ENCODE peak calls at places on chromosomes 12 and 14, in eight cellular contexts. One of them, this sample, is unnamed.

GRCh38 chr14:104087981-104088850 is 2.7 kb downstream of the ASPG start:
- DNase-seq in AG09319: no peak
- DNase-seq in Caco-2: peak
- DNase-seq in cardiac fibroblast: no peak
- DNase-seq in GM23338: no peak
- DNase-seq in K562: no peak
- DNase-seq in mesothelial cell of epicardium: no peak
- DNase-seq in PC-3: no peak
- DNase-seq in this sample: no peak

GRCh38 chr14:26394114-26394855 is 203.5 kb downstream of the NOVA1 start:
- DNase-seq in GM23338: peak
- DNase-seq in PC-3: peak
- DNase-seq in mesothelial cell of epicardium: peak
- DNase-seq in K562: no peak
- DNase-seq in Caco-2: peak
- DNase-seq in cardiac fibroblast: peak
- DNase-seq in AG09319: peak
- DNase-seq in this sample: no peak

GRCh38 chr12:59850268-59850667 is 254.4 kb downstream of the SLC16A7 start:
- DNase-seq in mesothelial cell of epicardium: no peak
- DNase-seq in AG09319: no peak
- DNase-seq in cardiac fibroblast: no peak
- DNase-seq in GM23338: peak
- DNase-seq in PC-3: no peak
- DNase-seq in K562: no peak
- DNase-seq in Caco-2: no peak
- DNase-seq in this sample: no peak

GRCh38 chr12:71392521-71393145 is 47.0 kb upstream of the LGR5 start:
- DNase-seq in cardiac fibroblast: peak
- DNase-seq in K562: peak
- DNase-seq in AG09319: peak
- DNase-seq in GM23338: peak
- DNase-seq in mesothelial cell of epicardium: no peak
- DNase-seq in Caco-2: no peak
- DNase-seq in PC-3: peak
- DNase-seq in this sample: peak

GRCh38 chr12:34295366-34296142 is 273.3 kb downstream of the ALG10 start:
- DNase-seq in PC-3: no peak
- DNase-seq in cardiac fibroblast: no peak
- DNase-seq in mesothelial cell of epicardium: no peak
- DNase-seq in Caco-2: peak
- DNase-seq in K562: no peak
- DNase-seq in AG09319: no peak
- DNase-seq in GM23338: no peak
- DNase-seq in this sample: no peak

GRCh38 chr12:17999174-17999801 is 90.7 kb downstream of the RERGL start:
- DNase-seq in PC-3: no peak
- DNase-seq in mesothelial cell of epicardium: no peak
- DNase-seq in AG09319: no peak
- DNase-seq in Caco-2: no peak
- DNase-seq in GM23338: no peak
- DNase-seq in K562: no peak
- DNase-seq in cardiac fibroblast: no peak
- DNase-seq in this sample: no peak

GRCh38 chr14:102020058-102020971 is 55.9 kb downstream of the DYNC1H1 start:
- DNase-seq in Caco-2: no peak
- DNase-seq in GM23338: no peak
- DNase-seq in PC-3: peak
- DNase-seq in K562: no peak
- DNase-seq in cardiac fibroblast: peak
- DNase-seq in AG09319: peak
- DNase-seq in mesothelial cell of epicardium: no peak
- DNase-seq in this sample: no peak

GRCh38 chr12:111298583-111299436 is 70.1 kb downstream of the PHETA1 start:
- DNase-seq in Caco-2: peak
- DNase-seq in AG09319: no peak
- DNase-seq in cardiac fibroblast: peak
- DNase-seq in mesothelial cell of epicardium: peak
- DNase-seq in GM23338: peak
- DNase-seq in PC-3: peak
- DNase-seq in K562: peak
- DNase-seq in this sample: peak

GRCh38 chr12:3777206-3777809 is 24.4 kb upstream of the CRACR2A start:
- DNase-seq in GM23338: peak
- DNase-seq in cardiac fibroblast: peak
- DNase-seq in K562: peak
- DNase-seq in PC-3: peak
- DNase-seq in Caco-2: no peak
- DNase-seq in mesothelial cell of epicardium: no peak
- DNase-seq in AG09319: no peak
- DNase-seq in this sample: no peak

GRCh38 chr12:124599074-124599999 is 31.9 kb upstream of the NCOR2 start:
- DNase-seq in cardiac fibroblast: peak
- DNase-seq in AG09319: no peak
- DNase-seq in PC-3: peak
- DNase-seq in K562: no peak
- DNase-seq in Caco-2: no peak
- DNase-seq in mesothelial cell of epicardium: no peak
- DNase-seq in GM23338: no peak
- DNase-seq in this sample: no peak

GRCh38 chr12:52434096-52434733 is at the start of gene KRT75:
- DNase-seq in GM23338: no peak
- DNase-seq in K562: no peak
- DNase-seq in cardiac fibroblast: no peak
- DNase-seq in PC-3: peak
- DNase-seq in Caco-2: no peak
- DNase-seq in mesothelial cell of epicardium: no peak
- DNase-seq in AG09319: no peak
- DNase-seq in this sample: no peak

GRCh38 chr14:80300351-80300750 is 89.0 kb upstream of the DIO2 start:
- DNase-seq in AG09319: no peak
- DNase-seq in Caco-2: no peak
- DNase-seq in mesothelial cell of epicardium: no peak
- DNase-seq in PC-3: no peak
- DNase-seq in K562: no peak
- DNase-seq in cardiac fibroblast: peak
- DNase-seq in GM23338: no peak
- DNase-seq in this sample: no peak

GRCh38 chr12:76790564-76791552 is 26.9 kb downstream of the ZDHHC17 start:
- DNase-seq in PC-3: peak
- DNase-seq in AG09319: no peak
- DNase-seq in cardiac fibroblast: peak
- DNase-seq in Caco-2: no peak
- DNase-seq in GM23338: peak
- DNase-seq in mesothelial cell of epicardium: no peak
- DNase-seq in K562: peak
- DNase-seq in this sample: no peak

GRCh38 chr12:99436584-99436983 is 211.0 kb upstream of the GARIN6 start:
- DNase-seq in K562: no peak
- DNase-seq in cardiac fibroblast: no peak
- DNase-seq in Caco-2: no peak
- DNase-seq in GM23338: no peak
- DNase-seq in AG09319: no peak
- DNase-seq in mesothelial cell of epicardium: no peak
- DNase-seq in PC-3: no peak
- DNase-seq in this sample: no peak

GRCh38 chr12:77104792-77105191 is 39.4 kb upstream of the E2F7 start:
- DNase-seq in PC-3: peak
- DNase-seq in mesothelial cell of epicardium: no peak
- DNase-seq in K562: no peak
- DNase-seq in GM23338: no peak
- DNase-seq in Caco-2: no peak
- DNase-seq in AG09319: no peak
- DNase-seq in cardiac fibroblast: peak
- DNase-seq in this sample: no peak

GRCh38 chr12:92158711-92159534 is 13.3 kb upstream of the BTG1 start:
- DNase-seq in AG09319: no peak
- DNase-seq in PC-3: no peak
- DNase-seq in cardiac fibroblast: no peak
- DNase-seq in GM23338: no peak
- DNase-seq in K562: no peak
- DNase-seq in mesothelial cell of epicardium: no peak
- DNase-seq in Caco-2: no peak
- DNase-seq in this sample: no peak

GRCh38 chr14:52706286-52706685 is 714 bp upstream of the PSMC6 start:
- DNase-seq in PC-3: peak
- DNase-seq in K562: peak
- DNase-seq in Caco-2: no peak
- DNase-seq in cardiac fibroblast: peak
- DNase-seq in mesothelial cell of epicardium: no peak
- DNase-seq in GM23338: peak
- DNase-seq in AG09319: no peak
- DNase-seq in this sample: no peak

GRCh38 chr14:53613404-53614253 is 343.0 kb downstream of the BMP4 start:
- DNase-seq in K562: no peak
- DNase-seq in mesothelial cell of epicardium: no peak
- DNase-seq in AG09319: no peak
- DNase-seq in Caco-2: peak
- DNase-seq in cardiac fibroblast: no peak
- DNase-seq in GM23338: peak
- DNase-seq in PC-3: peak
- DNase-seq in this sample: no peak

GRCh38 chr12:54282949-54283593 is 2.5 kb downstream of the HNRNPA1 start:
- DNase-seq in GM23338: no peak
- DNase-seq in cardiac fibroblast: no peak
- DNase-seq in AG09319: no peak
- DNase-seq in mesothelial cell of epicardium: no peak
- DNase-seq in K562: no peak
- DNase-seq in PC-3: no peak
- DNase-seq in Caco-2: no peak
- DNase-seq in this sample: no peak

GRCh38 chr12:54280401-54281260 is at the start of gene HNRNPA1:
- DNase-seq in cardiac fibroblast: peak
- DNase-seq in Caco-2: peak
- DNase-seq in K562: peak
- DNase-seq in mesothelial cell of epicardium: peak
- DNase-seq in GM23338: peak
- DNase-seq in PC-3: peak
- DNase-seq in AG09319: peak
- DNase-seq in this sample: peak

GRCh38 chr12:54286042-54286931 is 5.8 kb downstream of the HNRNPA1 start:
- DNase-seq in Caco-2: peak
- DNase-seq in mesothelial cell of epicardium: no peak
- DNase-seq in PC-3: no peak
- DNase-seq in cardiac fibroblast: no peak
- DNase-seq in K562: peak
- DNase-seq in AG09319: no peak
- DNase-seq in GM23338: peak
- DNase-seq in this sample: no peak

GRCh38 chr12:54287316-54288157 is 7.0 kb downstream of the HNRNPA1 start:
- DNase-seq in K562: no peak
- DNase-seq in Caco-2: no peak
- DNase-seq in mesothelial cell of epicardium: no peak
- DNase-seq in PC-3: no peak
- DNase-seq in GM23338: peak
- DNase-seq in cardiac fibroblast: no peak
- DNase-seq in AG09319: no peak
- DNase-seq in this sample: no peak

GRCh38 chr12:54285150-54286041 is 4.9 kb downstream of the HNRNPA1 start:
- DNase-seq in PC-3: no peak
- DNase-seq in GM23338: no peak
- DNase-seq in Caco-2: no peak
- DNase-seq in K562: no peak
- DNase-seq in mesothelial cell of epicardium: no peak
- DNase-seq in cardiac fibroblast: peak
- DNase-seq in AG09319: no peak
- DNase-seq in this sample: no peak
- TF ChIP-seq CTCF in PC-3: peak
- TF ChIP-seq CTCF in GM23338: peak
- TF ChIP-seq CTCF in Caco-2: no peak
- TF ChIP-seq CTCF in K562: peak
- TF ChIP-seq CTCF in mesothelial cell of epicardium: peak
- TF ChIP-seq CTCF in cardiac fibroblast: peak
- TF ChIP-seq CTCF in AG09319: peak
- TF ChIP-seq CTCF in this sample: peak

GRCh38 chr12:6703631-6704030 is 3.0 kb upstream of the PIANP start:
- DNase-seq in AG09319: no peak
- DNase-seq in K562: peak
- DNase-seq in PC-3: no peak
- DNase-seq in cardiac fibroblast: no peak
- DNase-seq in mesothelial cell of epicardium: no peak
- DNase-seq in Caco-2: peak
- DNase-seq in GM23338: peak
- DNase-seq in this sample: no peak
- TF ChIP-seq CTCF in AG09319: no peak
- TF ChIP-seq CTCF in K562: peak
- TF ChIP-seq CTCF in PC-3: no peak
- TF ChIP-seq CTCF in cardiac fibroblast: no peak
- TF ChIP-seq CTCF in mesothelial cell of epicardium: no peak
- TF ChIP-seq CTCF in Caco-2: peak
- TF ChIP-seq CTCF in GM23338: no peak
- TF ChIP-seq CTCF in this sample: no peak

DNA sequence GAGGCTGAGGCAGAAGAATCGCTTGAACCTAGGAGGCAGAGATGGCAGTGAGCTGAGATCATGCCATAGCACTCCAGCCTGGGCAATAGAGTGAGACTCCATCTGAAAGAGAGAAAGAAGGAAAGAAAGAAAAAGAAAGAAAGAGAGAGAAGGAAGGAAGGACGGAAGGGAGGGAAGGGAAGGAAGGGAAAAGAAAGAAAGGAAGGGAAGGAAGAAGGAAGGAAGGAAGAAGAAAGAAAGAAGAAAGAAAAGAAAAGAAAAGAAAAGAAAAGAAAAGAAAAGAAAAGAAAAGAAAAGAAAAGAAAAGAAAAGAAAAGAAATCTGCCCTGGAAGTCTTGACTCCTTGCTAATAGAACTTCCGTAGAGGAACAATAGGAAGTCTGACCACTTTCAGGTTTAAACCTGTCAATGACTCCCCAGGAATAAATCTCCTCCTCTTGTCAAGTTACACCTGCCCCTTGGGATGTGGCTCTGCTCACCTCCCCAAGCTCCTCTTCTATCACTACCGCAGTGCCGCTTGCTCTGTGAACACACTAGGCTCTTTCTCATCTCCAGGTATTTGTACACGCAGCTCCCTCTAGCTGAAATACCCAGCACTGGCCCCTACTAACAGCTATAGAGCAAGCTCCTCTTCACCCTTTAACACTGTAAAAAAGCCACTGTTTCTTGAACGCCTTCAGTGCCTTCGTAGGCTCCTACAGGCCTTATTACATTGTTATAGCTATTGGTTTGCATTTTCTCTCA is 773.1 kb upstream of the TBX3 start:
- DNase-seq in Caco-2: peak
- DNase-seq in AG09319: no peak
- DNase-seq in mesothelial cell of epicardium: no peak
- DNase-seq in PC-3: peak
- DNase-seq in K562: no peak
- DNase-seq in cardiac fibroblast: peak
- DNase-seq in GM23338: peak
- DNase-seq in this sample: no peak
- TF ChIP-seq CTCF in Caco-2: peak
- TF ChIP-seq CTCF in AG09319: no peak
- TF ChIP-seq CTCF in mesothelial cell of epicardium: no peak
- TF ChIP-seq CTCF in PC-3: peak
- TF ChIP-seq CTCF in K562: peak
- TF ChIP-seq CTCF in cardiac fibroblast: peak
- TF ChIP-seq CTCF in GM23338: peak
- TF ChIP-seq CTCF in this sample: peak

GRCh38 chr12:108099085-108099484 is 30.0 kb upstream of the WSCD2 start:
- DNase-seq in Caco-2: no peak
- DNase-seq in mesothelial cell of epicardium: no peak
- DNase-seq in K562: no peak
- DNase-seq in GM23338: peak
- DNase-seq in cardiac fibroblast: no peak
- DNase-seq in AG09319: no peak
- DNase-seq in PC-3: peak
- DNase-seq in this sample: no peak
- TF ChIP-seq CTCF in Caco-2: peak
- TF ChIP-seq CTCF in mesothelial cell of epicardium: no peak
- TF ChIP-seq CTCF in K562: peak
- TF ChIP-seq CTCF in GM23338: peak
- TF ChIP-seq CTCF in cardiac fibroblast: no peak
- TF ChIP-seq CTCF in AG09319: peak
- TF ChIP-seq CTCF in PC-3: peak
- TF ChIP-seq CTCF in this sample: peak